ENCODE peak calls at places on chromosome 6, in ten cellular contexts. X is GM20000; W is WTC11; U is stimulated activated CD8-positive, alpha-beta memory T cell treated with anti-CD3 and anti-CD28 coated beads, Interleukin-15, amount 100 ng/mL, for 24 hours; K is Right ventricle myocardium inferior; P is uterus; T is GM18507; L is sigmoid colon; Q is mesendoderm; V is fibroblast of gingiva. F is an unnamed sample.

GRCh38 chr6:88455317-88455716 is 289.2 kb upstream of the CNR1 start:
- DNase-seq in X (no peak), W (no peak), U (no peak), K (no peak), P (no peak), T (no peak), L (no peak), Q (no peak), V (no peak), F (no peak)

GRCh38 chr6:125598422-125598821 is 151.0 kb upstream of the HEY2 start:
- DNase-seq in X (no peak), W (no peak), U (no peak), K (peak), P (peak), T (no peak), L (no peak), Q (peak), V (peak), F (no peak)

GRCh38 chr6:142474446-142475289 is 172.9 kb downstream of the ADGRG6 start:
- DNase-seq in X (peak), W (peak), U (no peak), K (no peak), P (no peak), T (peak), L (no peak), Q (peak), V (peak), F (no peak)

GRCh38 chr6:132130530-132131298 is 179.5 kb upstream of the CCN2 start:
- DNase-seq in X (peak), W (no peak), U (no peak), K (peak), P (peak), T (no peak), L (peak), Q (no peak), V (peak), F (peak)

GRCh38 chr6:169787797-169788196 is 36.4 kb downstream of the ERMARD start:
- DNase-seq in X (no peak), W (no peak), U (no peak), K (no peak), P (no peak), T (no peak), L (no peak), Q (no peak), V (no peak), F (no peak)

GRCh38 chr6:34950849-34951248 is 61.8 kb downstream of the ANKS1A start:
- DNase-seq in X (no peak), W (no peak), U (no peak), K (no peak), P (no peak), T (no peak), L (no peak), Q (no peak), V (no peak), F (no peak)

GRCh38 chr6:161327360-161327953 is 53.6 kb upstream of the AGPAT4 start:
- DNase-seq in X (no peak), W (no peak), U (no peak), K (no peak), P (no peak), T (no peak), L (no peak), Q (peak), V (no peak), F (no peak)

GRCh38 chr6:30664994-30665767 is 7.6 kb downstream of the DHX16 start:
- DNase-seq in X (no peak), W (no peak), U (no peak), K (no peak), P (no peak), T (no peak), L (no peak), Q (no peak), V (no peak), F (no peak)